ENCODE peak calls at places on chromosomes 13 and 19, in four cellular contexts. T is neural crest cell, D is AG09319, K is WERI-Rb-1. J is an unnamed sample.

GRCh38 chr13:99075268-99076191 is 97.7 kb upstream of the DOCK9 start:
- DNase-seq in T (no peak), D (no peak), K (peak; percentile 53), J (no peak)

GRCh38 chr13:111422352-111422751 is 101.9 kb downstream of the TEX29 start:
- DNase-seq in T (no peak), D (no peak), K (no peak), J (no peak)

GRCh38 chr13:67438465-67438864 is 208.3 kb upstream of the PCDH9 start:
- DNase-seq in T (no peak), D (no peak), K (no peak), J (no peak)

GRCh38 chr13:29171244-29171643 is 351.1 kb downstream of the MTUS2 start:
- DNase-seq in T (no peak), D (no peak), K (no peak), J (no peak)

GRCh38 chr13:99051768-99052455 is 74.0 kb upstream of the DOCK9 start:
- DNase-seq in T (no peak), D (no peak), K (no peak), J (no peak)

GRCh38 chr13:113145496-113145895 is 13.0 kb upstream of the PROZ start:
- DNase-seq in T (no peak), D (no peak), K (peak; percentile 6), J (no peak)

GRCh38 chr19:10815969-10816635 is 19.9 kb downstream of the TMED1 start:
- DNase-seq in T (no peak), D (no peak), K (no peak), J (no peak)

GRCh38 chr19:13151605-13152355 is 1.6 kb downstream of the IER2 start:
- DNase-seq in T (peak; percentile 87), D (peak; percentile 94), K (peak; percentile 96), J (peak; percentile 96)

GRCh38 chr13:112956516-112957294 is 12.3 kb upstream of the MCF2L start:
- DNase-seq in T (peak; percentile 33), D (no peak), K (no peak), J (no peak)

GRCh38 chr13:20814224-20814910 is 40.6 kb upstream of the EEF1AKMT1 start:
- DNase-seq in T (no peak), D (peak; percentile 77), K (peak; percentile 88), J (peak; percentile 70)

GRCh38 chr13:50843256-50844043 is at the start of gene DLEU7:
- DNase-seq in T (peak; percentile 56), D (no peak), K (no peak), J (no peak)

GRCh38 chr13:74324338-74324737 is 190.1 kb upstream of the KLF12 start:
- DNase-seq in T (no peak), D (no peak), K (no peak), J (no peak)

GRCh38 chr19:2188708-2189385 is 25.1 kb downstream of the DOT1L start:
- DNase-seq in T (no peak), D (no peak), K (no peak), J (no peak)

GRCh38 chr13:22931576-22931975 is 249.2 kb upstream of the SGCG start:
- DNase-seq in T (no peak), D (no peak), K (no peak), J (no peak)

GRCh38 chr19:45103625-45104319 is 10.8 kb downstream of the PPP1R37 start:
- DNase-seq in T (no peak), D (no peak), K (peak; percentile 88), J (no peak)

GRCh38 chr19:13833330-13834265 is 38.4 kb downstream of the ZSWIM4 start:
- DNase-seq in T (peak; percentile 94), D (no peak), K (peak; percentile 94), J (peak; percentile 94)

GRCh38 chr19:16019691-16020448 is 56.4 kb upstream of the TPM4 start:
- DNase-seq in T (no peak), D (no peak), K (no peak), J (no peak)

GRCh38 chr19:43430142-43430710 is 15.5 kb downstream of the TEX101 start:
- DNase-seq in T (no peak), D (no peak), K (peak; percentile 23), J (no peak)
- TF ChIP-seq CTCF in T (peak; percentile 30), D (peak; percentile 25), K (peak; percentile 25), J (peak; percentile 38)

DNA sequence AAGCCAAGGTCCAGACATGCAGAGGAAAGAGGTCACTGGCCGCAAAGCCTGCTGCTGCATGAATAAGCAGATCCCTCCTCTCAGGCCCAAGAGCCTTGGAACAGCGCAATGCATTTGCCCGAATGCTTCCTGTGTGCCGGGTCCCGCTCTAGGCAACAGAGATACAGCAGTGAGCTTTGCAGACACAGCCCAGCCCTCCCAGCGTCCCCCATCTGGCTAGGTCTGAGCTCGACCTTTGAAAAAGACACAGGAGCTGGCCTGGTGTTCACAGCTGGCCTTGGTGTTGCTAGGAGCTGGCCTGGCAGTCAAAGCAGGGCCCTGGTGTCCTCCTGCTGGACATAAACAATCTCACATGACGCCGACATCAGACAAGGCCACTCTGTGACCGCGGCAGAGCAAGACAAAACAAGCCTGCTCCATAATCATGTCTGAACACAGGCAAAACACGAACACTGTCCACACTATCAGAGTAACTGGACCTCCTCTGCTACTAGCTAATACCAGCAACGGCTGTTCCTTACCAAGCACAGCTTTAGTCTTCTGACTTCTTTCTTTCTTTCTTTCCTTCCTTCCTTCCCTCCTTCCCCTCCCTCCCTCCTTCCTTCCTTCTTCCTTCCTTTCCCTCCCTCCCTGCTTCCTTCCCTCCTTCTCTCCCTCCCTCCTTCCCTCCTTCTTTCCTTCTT is 5.7 kb upstream of the PEX11G start:
- DNase-seq in T (peak; percentile 41), D (no peak), K (peak; percentile 30), J (no peak)
- TF ChIP-seq CTCF in T (peak; percentile 47), D (no peak), K (no peak), J (no peak)

DNA sequence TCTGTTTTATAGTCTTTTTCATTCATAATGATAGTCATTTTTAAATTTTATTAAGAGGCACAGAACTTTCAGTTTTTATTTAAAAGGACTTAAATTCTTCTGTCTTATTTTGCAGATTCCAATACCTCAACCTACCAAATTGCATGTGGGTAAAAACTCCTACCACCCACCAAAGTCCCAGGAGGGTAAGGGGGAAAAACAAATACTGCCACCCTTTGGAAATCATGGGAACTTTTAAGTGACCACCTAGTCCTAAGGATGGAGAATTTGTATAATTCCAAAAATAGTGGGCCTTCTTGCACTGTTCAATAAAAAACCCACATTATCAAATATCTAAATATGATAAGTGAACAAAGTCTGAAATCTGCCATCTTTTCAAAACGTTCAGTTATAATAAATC is 9.7 kb downstream of the SUPT20H start:
- DNase-seq in T (no peak), D (no peak), K (no peak), J (no peak)
- TF ChIP-seq CTCF in T (peak; percentile 28), D (no peak), K (no peak), J (no peak)

GRCh38 chr19:43624933-43625332 is 5.5 kb upstream of the ZNF428 start:
- DNase-seq in T (no peak), D (no peak), K (peak; percentile 29), J (no peak)
- TF ChIP-seq CTCF in T (peak; percentile 30), D (no peak), K (no peak), J (no peak)

GRCh38 chr19:39209196-39209595 is 5.1 kb upstream of the SYCN start:
- DNase-seq in T (no peak), D (no peak), K (no peak), J (no peak)

GRCh38 chr19:39217094-39217493 is 13.0 kb upstream of the SYCN start:
- DNase-seq in T (no peak), D (no peak), K (no peak), J (no peak)

GRCh38 chr19:39208175-39208795 is 4.2 kb upstream of the SYCN start:
- DNase-seq in T (no peak), D (no peak), K (no peak), J (no peak)

GRCh38 chr19:39211731-39212376 is 7.8 kb upstream of the SYCN start:
- DNase-seq in T (no peak), D (no peak), K (peak; percentile 22), J (no peak)

GRCh38 chr19:39212377-39212742 is 8.3 kb upstream of the SYCN start:
- DNase-seq in T (peak; percentile 18), D (no peak), K (peak; percentile 68), J (no peak)
- TF ChIP-seq CTCF in T (peak; percentile 47), D (peak; percentile 20), K (peak; percentile 79), J (peak; percentile 32)

J was measured in RWPE2.